ENCODE peak calls at places on chromosomes 2 and 18, in four cellular contexts. G, K, S and X are unnamed samples.

GRCh38 chr18:57062841-57063240 is 84.0 kb upstream of the BOD1L2 start:
- DNase-seq in S (no peak), K (no peak), G (no peak), X (no peak)

GRCh38 chr2:169798397-169798717 is 314 bp upstream of the SSB start:
- DNase-seq in S (no peak), G (no peak), K (no peak), X (no peak)

GRCh38 chr2:226117506-226118065 is 682.0 kb downstream of the IRS1 start:
- DNase-seq in S (no peak), G (no peak), K (no peak), X (no peak)

GRCh38 chr18:27723168-27723567 is 453.8 kb downstream of the CDH2 start:
- DNase-seq in G (no peak), K (no peak), S (no peak), X (no peak)

GRCh38 chr18:48390641-48391040 is 18.5 kb downstream of the ZBTB7C start:
- DNase-seq in S (no peak), K (no peak), G (no peak), X (no peak)

GRCh38 chr18:54033087-54033486 is 191.4 kb downstream of the MBD2 start:
- DNase-seq in S (no peak), K (no peak), G (no peak), X (no peak)

GRCh38 chr2:19746137-19746585 is 155.6 kb downstream of the TTC32 start:
- DNase-seq in S (no peak), G (no peak), K (no peak), X (no peak)

GRCh38 chr2:64202206-64202864 is 58.1 kb upstream of the PELI1 start:
- DNase-seq in K (peak), S (no peak), G (no peak), X (peak)

GRCh38 chr18:72541871-72542690 is 2.1 kb downstream of the CBLN2 start:
- DNase-seq in K (no peak), G (no peak), S (no peak), X (no peak)

GRCh38 chr2:24304098-24304497 is 56.2 kb downstream of the ITSN2 start:
- DNase-seq in K (no peak), S (peak), G (no peak), X (no peak)

GRCh38 chr18:74498712-74499629 is 2.8 kb downstream of the CNDP2 start:
- DNase-seq in S (no peak), K (peak), G (no peak), X (no peak)

GRCh38 chr2:143259368-143259958 is 130.2 kb downstream of the ARHGAP15 start:
- DNase-seq in S (peak), G (peak), K (peak), X (peak)

GRCh38 chr2:28952806-28953190 is 28.3 kb upstream of the TOGARAM2 start:
- DNase-seq in S (no peak), K (no peak), G (no peak), X (no peak)
- TF ChIP-seq CTCF in S (peak), K (no peak), G (peak), X (peak)

GRCh38 chr18:44557626-44558151 is 123.0 kb upstream of the SETBP1 start:
- DNase-seq in G (no peak), S (no peak), K (no peak), X (no peak)
- TF ChIP-seq CHD4 in G (no peak), S (no peak), K (no peak), X (no peak)

GRCh38 chr18:80185545-80185944 is 61.8 kb downstream of the PARD6G start:
- DNase-seq in S (no peak), K (no peak), G (no peak), X (no peak)
- TF ChIP-seq SMC3 in S (no peak), K (no peak), G (no peak), X (no peak)

GRCh38 chr2:206084468-206084869 is 1.5 kb downstream of the INO80D start:
- DNase-seq in K (no peak), G (peak), S (peak), X (peak)
- TF ChIP-seq CTCF in K (no peak), G (no peak), S (peak), X (no peak)

GRCh38 chr2:101400048-101400447 is 12.7 kb upstream of the CREG2 start:
- DNase-seq in S (no peak), G (no peak), K (no peak), X (no peak)

GRCh38 chr2:101395545-101396351 is 8.4 kb upstream of the CREG2 start:
- DNase-seq in K (no peak), S (no peak), G (no peak), X (no peak)

GRCh38 chr2:101398026-101398830 is 10.9 kb upstream of the CREG2 start:
- DNase-seq in S (no peak), K (no peak), G (no peak), X (no peak)

GRCh38 chr2:101399001-101399794 is 11.9 kb upstream of the CREG2 start:
- DNase-seq in G (no peak), K (no peak), S (no peak), X (no peak)

DNA sequence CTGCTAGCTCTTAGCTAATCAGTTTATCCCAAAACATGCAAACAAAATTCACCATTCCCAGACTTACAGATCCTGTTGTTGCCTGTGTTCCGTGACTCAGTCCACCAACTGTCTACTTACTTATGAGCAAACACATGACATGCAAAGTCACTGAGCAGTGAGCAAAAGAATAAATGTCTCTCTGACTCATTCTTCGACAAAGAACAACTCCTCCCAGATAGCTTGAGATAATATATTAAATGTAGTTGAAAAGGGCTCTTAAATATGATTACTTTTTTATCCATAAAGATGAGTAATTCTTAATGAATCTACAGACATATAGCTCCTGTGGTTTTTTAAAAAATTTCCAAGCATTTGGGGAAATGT is 9.0 kb upstream of the CREG2 start:
- DNase-seq in K (no peak), G (no peak), S (peak), X (peak)
- TF ChIP-seq CHD4 in K (no peak), G (no peak), S (no peak), X (no peak)

GRCh38 chr2:8803658-8804379 is 33.6 kb downstream of the KIDINS220 start:
- DNase-seq in K (peak), G (peak), S (peak), X (peak)
- TF ChIP-seq SMC3 in K (no peak), G (peak), S (no peak), X (no peak)

DNA sequence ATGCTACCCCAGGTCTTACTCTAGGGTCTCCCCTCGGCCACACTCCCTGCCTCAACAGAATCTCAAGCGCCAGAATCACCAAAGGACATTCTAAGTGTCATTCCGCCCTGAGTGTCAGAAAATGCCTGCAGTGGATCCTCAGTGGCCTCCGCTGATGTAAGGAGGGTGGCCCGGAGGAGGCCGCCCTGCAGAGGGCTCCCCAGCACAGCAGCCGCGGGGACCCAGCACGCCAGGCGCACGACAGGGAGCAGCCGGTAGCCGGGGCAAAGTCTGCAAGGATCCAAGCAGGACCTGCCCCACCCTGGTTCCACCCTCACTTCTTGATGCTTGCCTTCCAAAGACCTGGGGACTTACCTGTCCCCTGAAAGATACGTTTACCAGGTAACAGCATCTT is 54.2 kb upstream of the ID2 start:
- DNase-seq in S (peak), K (no peak), G (no peak), X (peak)
- TF ChIP-seq CTCF in S (peak), K (no peak), G (peak), X (peak)